ENCODE peak calls at places on chromosomes 2 and 18, in five cellular contexts. V is A549, I is IMR-90, W is SK-N-SH, D is K562. H is an unnamed sample.

GRCh38 chr2:239381709-239382134 is 19.1 kb downstream of the HDAC4 start:
- DNase-seq in V (no peak), I (no peak), W (peak; percentile 45), D (no peak), H (peak; percentile 68)

GRCh38 chr18:61845212-61845611 is 47.6 kb downstream of the RNF152 start:
- DNase-seq in V (no peak), I (no peak), W (no peak), D (no peak), H (no peak)

GRCh38 chr2:102508863-102509262 is 35.8 kb downstream of the SLC9A4 start:
- DNase-seq in V (no peak), I (no peak), W (no peak), D (no peak), H (no peak)

GRCh38 chr18:5600376-5601071 is 56.7 kb upstream of the EPB41L3 start:
- DNase-seq in V (no peak), I (peak; percentile 28), W (no peak), D (no peak), H (no peak)

GRCh38 chr18:2978626-2979025 is 34.3 kb downstream of the LPIN2 start:
- DNase-seq in V (peak; percentile 21), I (peak; percentile 91), W (no peak), D (no peak), H (no peak)

GRCh38 chr2:178990533-178991241 is 59.2 kb downstream of the CCDC141 start:
- DNase-seq in V (no peak), I (no peak), W (no peak), D (no peak), H (peak; percentile 38)

GRCh38 chr2:241562269-241562891 is 3.8 kb downstream of the BOK start:
- DNase-seq in V (no peak), I (no peak), W (no peak), D (no peak), H (no peak)

GRCh38 chr2:11681722-11682589 is 12.0 kb upstream of the NTSR2 start:
- DNase-seq in V (peak; percentile 94), I (no peak), W (peak; percentile 90), D (peak; percentile 91), H (no peak)

GRCh38 chr2:71426721-71427120 is 26.6 kb upstream of the DYSF start:
- DNase-seq in V (no peak), I (no peak), W (no peak), D (no peak), H (no peak)

GRCh38 chr2:50344509-50345106 is 687.3 kb downstream of the NRXN1 start:
- DNase-seq in V (no peak), I (no peak), W (no peak), D (no peak), H (no peak)

GRCh38 chr2:229433351-229433750 is 162.3 kb upstream of the PID1 start:
- DNase-seq in V (no peak), I (no peak), W (no peak), D (no peak), H (no peak)

GRCh38 chr2:234245945-234246344 is 195.4 kb downstream of the SPP2 start:
- DNase-seq in V (peak; percentile 68), I (peak; percentile 96), W (no peak), D (no peak), H (no peak)

GRCh38 chr2:109387221-109387735 is 226.5 kb downstream of the SEPTIN10 start:
- DNase-seq in V (no peak), I (no peak), W (no peak), D (no peak), H (no peak)

GRCh38 chr18:25284861-25285574 is 66.9 kb downstream of the ZNF521 start:
- DNase-seq in V (no peak), I (peak; percentile 41), W (no peak), D (no peak), H (no peak)

GRCh38 chr18:22020127-22020866 is 149.1 kb upstream of the GATA6 start:
- DNase-seq in V (no peak), I (no peak), W (no peak), D (no peak), H (no peak)

GRCh38 chr2:5497874-5498273 is 194.3 kb upstream of the SOX11 start:
- DNase-seq in V (no peak), I (no peak), W (no peak), D (no peak), H (no peak)

GRCh38 chr2:24486628-24487027 is 4.4 kb upstream of the NCOA1 start:
- DNase-seq in V (no peak), I (no peak), W (no peak), D (no peak), H (no peak)

GRCh38 chr2:207227062-207227748 is 61.5 kb upstream of the KLF7 start:
- DNase-seq in V (no peak), I (peak; percentile 39), W (no peak), D (no peak), H (no peak)

GRCh38 chr2:216144857-216145256 is 35.7 kb downstream of the XRCC5 start:
- DNase-seq in V (no peak), I (no peak), W (no peak), D (no peak), H (no peak)

GRCh38 chr2:222305510-222306392 is 7.0 kb upstream of the PAX3 start:
- DNase-seq in V (no peak), I (no peak), W (peak; percentile 52), D (no peak), H (no peak)

GRCh38 chr2:9836517-9836916 is 6.8 kb upstream of the TAF1B start:
- DNase-seq in V (no peak), I (no peak), W (no peak), D (no peak), H (no peak)

GRCh38 chr2:145350011-145350410 is 830.1 kb upstream of the ZEB2 start:
- DNase-seq in V (no peak), I (peak; percentile 81), W (no peak), D (no peak), H (no peak)

GRCh38 chr18:33735428-33735827 is 157.4 kb downstream of the ASXL3 start:
- DNase-seq in V (no peak), I (no peak), W (no peak), D (no peak), H (no peak)

GRCh38 chr18:55779711-55780590 is 192.0 kb upstream of the TCF4 start:
- DNase-seq in V (peak; percentile 7), I (peak; percentile 30), W (peak; percentile 85), D (no peak), H (no peak)

GRCh38 chr2:117523267-117523666 is 291.2 kb upstream of the DDX18 start:
- DNase-seq in V (no peak), I (no peak), W (peak; percentile 61), D (no peak), H (no peak)

GRCh38 chr2:23615216-23616020 is 230.4 kb downstream of the KLHL29 start:
- DNase-seq in V (no peak), I (no peak), W (no peak), D (no peak), H (no peak)

GRCh38 chr2:147623328-147623727 is 221.5 kb upstream of the ACVR2A start:
- DNase-seq in V (no peak), I (no peak), W (no peak), D (no peak), H (no peak)

GRCh38 chr2:24083567-24084385 is 858 bp downstream of the TP53I3 start:
- DNase-seq in V (peak; percentile 92), I (peak; percentile 79), W (peak; percentile 89), D (peak; percentile 66), H (peak; percentile 79)

GRCh38 chr18:46279673-46280072 is 175.5 kb downstream of the HAUS1 start:
- DNase-seq in V (no peak), I (no peak), W (no peak), D (no peak), H (no peak)

GRCh38 chr2:237732790-237733349 is 65.7 kb upstream of the RBM44 start:
- DNase-seq in V (no peak), I (no peak), W (peak; percentile 47), D (no peak), H (no peak)

GRCh38 chr2:29207352-29207751 is 92.1 kb downstream of the CLIP4 start:
- DNase-seq in V (no peak), I (peak; percentile 64), W (no peak), D (no peak), H (no peak)

GRCh38 chr2:157468931-157469708 is 25.2 kb upstream of the CYTIP start:
- DNase-seq in V (no peak), I (peak; percentile 71), W (no peak), D (no peak), H (peak; percentile 95)

GRCh38 chr2:222459983-222460382 is 35.6 kb downstream of the SGPP2 start:
- DNase-seq in V (no peak), I (no peak), W (no peak), D (no peak), H (no peak)

GRCh38 chr2:152011724-152012123 is 87.1 kb downstream of the CACNB4 start:
- DNase-seq in V (no peak), I (no peak), W (no peak), D (no peak), H (no peak)

GRCh38 chr2:152016175-152017120 is 82.4 kb downstream of the CACNB4 start:
- DNase-seq in V (no peak), I (no peak), W (no peak), D (no peak), H (no peak)

GRCh38 chr2:152012697-152013096 is 86.1 kb downstream of the CACNB4 start:
- DNase-seq in V (no peak), I (peak; percentile 42), W (no peak), D (no peak), H (no peak)
- TF ChIP-seq RCOR1 in V (no peak), I (no peak), W (no peak), D (no peak), H (no peak)

DNA sequence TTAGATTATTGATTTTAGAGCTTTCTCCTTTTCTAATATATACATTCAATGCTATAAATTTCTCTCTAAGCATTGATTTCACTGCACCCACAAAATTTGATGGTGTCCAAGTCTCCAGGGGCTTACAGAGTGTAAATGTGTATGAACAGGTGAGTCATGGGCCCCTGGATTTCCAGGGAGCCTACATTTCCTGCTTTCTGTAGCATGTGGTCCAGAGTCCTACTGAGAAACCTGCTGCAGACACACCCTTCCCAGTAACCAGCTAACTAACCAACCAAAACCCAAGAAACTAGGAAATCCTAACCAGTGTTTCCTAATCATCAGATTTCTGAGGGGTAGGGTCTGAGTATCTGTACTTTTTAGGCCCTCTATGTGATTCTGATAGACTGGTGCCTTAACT is 39.5 kb upstream of the TANC1 start:
- DNase-seq in V (no peak), I (no peak), W (no peak), D (no peak), H (no peak)
- TF ChIP-seq RCOR1 in V (no peak), I (no peak), W (no peak), D (no peak), H (no peak)

GRCh38 chr2:217920879-217921603 is 81.8 kb downstream of the TNS1 start:
- DNase-seq in V (no peak), I (peak; percentile 44), W (peak; percentile 86), D (no peak), H (no peak)
- TF ChIP-seq RCOR1 in V (no peak), I (no peak), W (peak; percentile 83), D (no peak), H (no peak)

GRCh38 chr18:41752826-41753225 is 202.2 kb upstream of the PIK3C3 start:
- DNase-seq in V (no peak), I (no peak), W (no peak), D (no peak), H (no peak)

GRCh38 chr18:41754332-41754731 is 200.7 kb upstream of the PIK3C3 start:
- DNase-seq in V (no peak), I (no peak), W (no peak), D (no peak), H (no peak)

GRCh38 chr18:41751652-41752051 is 203.4 kb upstream of the PIK3C3 start:
- DNase-seq in V (no peak), I (no peak), W (no peak), D (no peak), H (no peak)

GRCh38 chr18:41756141-41756540 is 198.9 kb upstream of the PIK3C3 start:
- DNase-seq in V (no peak), I (no peak), W (no peak), D (no peak), H (no peak)

GRCh38 chr18:41753826-41754225 is 201.2 kb upstream of the PIK3C3 start:
- DNase-seq in V (no peak), I (peak; percentile 24), W (no peak), D (no peak), H (no peak)
- TF ChIP-seq RCOR1 in V (no peak), I (no peak), W (no peak), D (no peak), H (no peak)

H was measured in GM12878.